ENCODE peak calls at places on chromosomes 1 and 21, in ten cellular contexts. One of them, this sample, is unnamed.

GRCh38 chr1:171716620-171717019 is 25.2 kb downstream of the VAMP4 start:
- DNase-seq in bronchial epithelial cell: peak; percentile 62
- DNase-seq in BJ: no peak
- DNase-seq in sigmoid colon: no peak
- DNase-seq in IMR-90: peak; percentile 25
- DNase-seq in mammary epithelial cell: no peak
- DNase-seq in ascending aorta: no peak
- DNase-seq in B cell: no peak
- DNase-seq in fibroblast of villous mesenchyme: peak; percentile 24
- DNase-seq in A549: no peak
- DNase-seq in this sample: peak; percentile 7

GRCh38 chr1:67869233-67869632 is 36.0 kb upstream of the GNG12 start:
- DNase-seq in bronchial epithelial cell: no peak
- DNase-seq in BJ: no peak
- DNase-seq in sigmoid colon: no peak
- DNase-seq in IMR-90: no peak
- DNase-seq in mammary epithelial cell: no peak
- DNase-seq in ascending aorta: no peak
- DNase-seq in B cell: no peak
- DNase-seq in fibroblast of villous mesenchyme: no peak
- DNase-seq in A549: no peak
- DNase-seq in this sample: no peak

GRCh38 chr1:186244825-186245224 is 130.2 kb downstream of the TPR start:
- DNase-seq in bronchial epithelial cell: no peak
- DNase-seq in BJ: no peak
- DNase-seq in sigmoid colon: no peak
- DNase-seq in IMR-90: no peak
- DNase-seq in mammary epithelial cell: no peak
- DNase-seq in ascending aorta: no peak
- DNase-seq in B cell: no peak
- DNase-seq in fibroblast of villous mesenchyme: no peak
- DNase-seq in A549: peak; percentile 21
- DNase-seq in this sample: no peak

GRCh38 chr1:94276900-94277581 is 39.7 kb upstream of the ARHGAP29 start:
- DNase-seq in bronchial epithelial cell: no peak
- DNase-seq in BJ: no peak
- DNase-seq in sigmoid colon: no peak
- DNase-seq in IMR-90: no peak
- DNase-seq in mammary epithelial cell: no peak
- DNase-seq in ascending aorta: no peak
- DNase-seq in B cell: no peak
- DNase-seq in fibroblast of villous mesenchyme: peak; percentile 68
- DNase-seq in A549: no peak
- DNase-seq in this sample: peak; percentile 89

GRCh38 chr1:55131218-55131617 is 83.9 kb downstream of the USP24 start:
- DNase-seq in bronchial epithelial cell: no peak
- DNase-seq in BJ: no peak
- DNase-seq in sigmoid colon: no peak
- DNase-seq in IMR-90: peak; percentile 70
- DNase-seq in mammary epithelial cell: no peak
- DNase-seq in ascending aorta: no peak
- DNase-seq in B cell: no peak
- DNase-seq in fibroblast of villous mesenchyme: no peak
- DNase-seq in A549: no peak
- DNase-seq in this sample: peak; percentile 33

GRCh38 chr1:164804366-164804765 is 245.4 kb downstream of the PBX1 start:
- DNase-seq in bronchial epithelial cell: no peak
- DNase-seq in BJ: no peak
- DNase-seq in sigmoid colon: no peak
- DNase-seq in IMR-90: peak; percentile 68
- DNase-seq in mammary epithelial cell: no peak
- DNase-seq in ascending aorta: no peak
- DNase-seq in B cell: no peak
- DNase-seq in fibroblast of villous mesenchyme: no peak
- DNase-seq in A549: no peak
- DNase-seq in this sample: peak; percentile 67

GRCh38 chr1:162956922-162957321 is 95.9 kb upstream of the CCDC190 start:
- DNase-seq in bronchial epithelial cell: no peak
- DNase-seq in BJ: peak; percentile 23
- DNase-seq in sigmoid colon: no peak
- DNase-seq in IMR-90: peak; percentile 54
- DNase-seq in mammary epithelial cell: no peak
- DNase-seq in ascending aorta: no peak
- DNase-seq in B cell: no peak
- DNase-seq in fibroblast of villous mesenchyme: peak; percentile 28
- DNase-seq in A549: no peak
- DNase-seq in this sample: peak; percentile 56

GRCh38 chr1:28518000-28518744 is 12.3 kb downstream of the RCC1 start:
- DNase-seq in bronchial epithelial cell: peak; percentile 68
- DNase-seq in BJ: peak; percentile 35
- DNase-seq in sigmoid colon: peak; percentile 95
- DNase-seq in IMR-90: peak; percentile 81
- DNase-seq in mammary epithelial cell: peak; percentile 85
- DNase-seq in ascending aorta: peak; percentile 50
- DNase-seq in B cell: peak; percentile 91
- DNase-seq in fibroblast of villous mesenchyme: peak; percentile 89
- DNase-seq in A549: peak; percentile 86
- DNase-seq in this sample: peak; percentile 85

GRCh38 chr1:53552981-53553733 is 94.0 kb downstream of the DMRTB1 start:
- DNase-seq in bronchial epithelial cell: no peak
- DNase-seq in BJ: no peak
- DNase-seq in sigmoid colon: peak; percentile 32
- DNase-seq in IMR-90: peak; percentile 45
- DNase-seq in mammary epithelial cell: peak; percentile 6
- DNase-seq in ascending aorta: no peak
- DNase-seq in B cell: no peak
- DNase-seq in fibroblast of villous mesenchyme: no peak
- DNase-seq in A549: no peak
- DNase-seq in this sample: no peak

GRCh38 chr1:206975313-206975712 is 5.1 kb upstream of the FCAMR start:
- DNase-seq in bronchial epithelial cell: peak; percentile 17
- DNase-seq in BJ: no peak
- DNase-seq in sigmoid colon: no peak
- DNase-seq in IMR-90: no peak
- DNase-seq in mammary epithelial cell: no peak
- DNase-seq in ascending aorta: no peak
- DNase-seq in B cell: no peak
- DNase-seq in fibroblast of villous mesenchyme: no peak
- DNase-seq in A549: no peak
- DNase-seq in this sample: no peak

GRCh38 chr1:87132664-87133000 is 196.0 kb upstream of the LMO4 start:
- DNase-seq in bronchial epithelial cell: no peak
- DNase-seq in BJ: no peak
- DNase-seq in sigmoid colon: no peak
- DNase-seq in IMR-90: no peak
- DNase-seq in mammary epithelial cell: no peak
- DNase-seq in ascending aorta: no peak
- DNase-seq in B cell: no peak
- DNase-seq in fibroblast of villous mesenchyme: no peak
- DNase-seq in A549: no peak
- DNase-seq in this sample: no peak

GRCh38 chr1:35935989-35936388 is 5.1 kb downstream of the AGO3 start:
- DNase-seq in bronchial epithelial cell: no peak
- DNase-seq in BJ: no peak
- DNase-seq in sigmoid colon: no peak
- DNase-seq in IMR-90: no peak
- DNase-seq in mammary epithelial cell: no peak
- DNase-seq in ascending aorta: no peak
- DNase-seq in B cell: no peak
- DNase-seq in fibroblast of villous mesenchyme: peak; percentile 26
- DNase-seq in A549: no peak
- DNase-seq in this sample: no peak

GRCh38 chr1:228337711-228338520 is 68.7 kb downstream of the TRIM11 start:
- DNase-seq in bronchial epithelial cell: no peak
- DNase-seq in BJ: no peak
- DNase-seq in sigmoid colon: peak; percentile 54
- DNase-seq in IMR-90: no peak
- DNase-seq in mammary epithelial cell: no peak
- DNase-seq in ascending aorta: no peak
- DNase-seq in B cell: no peak
- DNase-seq in fibroblast of villous mesenchyme: no peak
- DNase-seq in A549: no peak
- DNase-seq in this sample: no peak

GRCh38 chr1:10186453-10187319 is 23.7 kb upstream of the KIF1B start:
- DNase-seq in bronchial epithelial cell: no peak
- DNase-seq in BJ: peak; percentile 67
- DNase-seq in sigmoid colon: no peak
- DNase-seq in IMR-90: no peak
- DNase-seq in mammary epithelial cell: no peak
- DNase-seq in ascending aorta: no peak
- DNase-seq in B cell: no peak
- DNase-seq in fibroblast of villous mesenchyme: no peak
- DNase-seq in A549: no peak
- DNase-seq in this sample: no peak

GRCh38 chr1:115982399-115982798 is 6.1 kb downstream of the SLC22A15 start:
- DNase-seq in bronchial epithelial cell: no peak
- DNase-seq in BJ: no peak
- DNase-seq in sigmoid colon: no peak
- DNase-seq in IMR-90: no peak
- DNase-seq in mammary epithelial cell: no peak
- DNase-seq in ascending aorta: no peak
- DNase-seq in B cell: no peak
- DNase-seq in fibroblast of villous mesenchyme: no peak
- DNase-seq in A549: no peak
- DNase-seq in this sample: no peak

GRCh38 chr1:21289700-21290545 is at the start of gene ECE1:
- DNase-seq in bronchial epithelial cell: no peak
- DNase-seq in BJ: no peak
- DNase-seq in sigmoid colon: no peak
- DNase-seq in IMR-90: no peak
- DNase-seq in mammary epithelial cell: no peak
- DNase-seq in ascending aorta: no peak
- DNase-seq in B cell: peak; percentile 77
- DNase-seq in fibroblast of villous mesenchyme: no peak
- DNase-seq in A549: peak; percentile 42
- DNase-seq in this sample: no peak

DNA sequence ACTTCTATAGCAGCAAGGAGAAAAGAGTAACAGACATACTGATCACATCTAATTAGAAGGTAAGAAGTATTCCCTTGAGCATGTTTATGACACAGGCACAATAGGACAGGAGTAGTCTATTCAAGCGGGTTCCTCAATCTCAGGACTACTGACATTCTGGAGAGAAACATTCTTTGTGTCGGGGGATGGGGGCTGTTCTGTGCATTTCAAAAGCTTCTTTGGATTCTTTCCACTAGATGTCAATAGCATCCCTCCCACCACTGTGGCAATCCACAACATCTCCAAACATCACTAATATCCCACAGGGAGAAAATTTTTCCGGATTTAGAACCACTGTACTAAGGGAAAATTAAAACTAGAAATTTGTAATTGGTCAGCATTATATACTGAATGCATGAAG is 56.9 kb downstream of the ADAMTS5 start:
- DNase-seq in bronchial epithelial cell: no peak
- DNase-seq in BJ: no peak
- DNase-seq in sigmoid colon: no peak
- DNase-seq in IMR-90: no peak
- DNase-seq in mammary epithelial cell: no peak
- DNase-seq in ascending aorta: no peak
- DNase-seq in B cell: no peak
- DNase-seq in fibroblast of villous mesenchyme: peak; percentile 33
- DNase-seq in A549: no peak
- DNase-seq in this sample: peak; percentile 70
- TF ChIP-seq CTCF in bronchial epithelial cell: peak; percentile 7
- TF ChIP-seq CTCF in BJ: peak; percentile 15
- TF ChIP-seq CTCF in sigmoid colon: no peak
- TF ChIP-seq CTCF in IMR-90: no peak
- TF ChIP-seq CTCF in mammary epithelial cell: no peak
- TF ChIP-seq CTCF in ascending aorta: no peak
- TF ChIP-seq CTCF in B cell: no peak
- TF ChIP-seq CTCF in fibroblast of villous mesenchyme: peak; percentile 40
- TF ChIP-seq CTCF in A549: no peak
- TF ChIP-seq CTCF in this sample: peak; percentile 61

DNA sequence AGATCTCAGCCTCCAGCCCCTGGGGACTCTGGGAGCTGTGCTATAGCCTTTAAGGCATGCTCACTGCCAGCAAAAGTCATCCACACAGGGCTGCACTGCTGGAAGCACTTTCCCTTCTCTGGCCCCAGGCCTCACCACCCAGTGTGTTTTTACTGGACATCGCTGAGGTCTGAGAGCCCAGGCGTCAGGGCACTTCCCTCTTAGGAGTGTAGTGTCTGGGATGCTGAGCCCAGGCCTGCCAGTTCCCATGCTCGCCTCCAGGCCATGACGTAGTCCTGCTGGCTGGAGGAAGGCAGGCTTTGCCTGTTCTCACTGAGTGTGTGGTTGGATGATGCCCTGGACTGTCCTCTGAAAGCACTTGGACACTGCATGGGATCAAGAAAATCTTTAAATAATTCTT is 101.2 kb downstream of the GDAP2 start:
- DNase-seq in bronchial epithelial cell: no peak
- DNase-seq in BJ: peak; percentile 71
- DNase-seq in sigmoid colon: peak; percentile 89
- DNase-seq in IMR-90: peak; percentile 82
- DNase-seq in mammary epithelial cell: no peak
- DNase-seq in ascending aorta: peak; percentile 70
- DNase-seq in B cell: no peak
- DNase-seq in fibroblast of villous mesenchyme: peak; percentile 80
- DNase-seq in A549: no peak
- DNase-seq in this sample: peak; percentile 82
- TF ChIP-seq CTCF in bronchial epithelial cell: no peak
- TF ChIP-seq CTCF in BJ: no peak
- TF ChIP-seq CTCF in sigmoid colon: no peak
- TF ChIP-seq CTCF in IMR-90: peak; percentile 5
- TF ChIP-seq CTCF in mammary epithelial cell: no peak
- TF ChIP-seq CTCF in ascending aorta: no peak
- TF ChIP-seq CTCF in B cell: no peak
- TF ChIP-seq CTCF in fibroblast of villous mesenchyme: no peak
- TF ChIP-seq CTCF in A549: no peak
- TF ChIP-seq CTCF in this sample: peak; percentile 14

GRCh38 chr1:2330511-2331199 is 60.7 kb downstream of the MORN1 start:
- DNase-seq in bronchial epithelial cell: peak; percentile 17
- DNase-seq in BJ: peak; percentile 74
- DNase-seq in sigmoid colon: peak; percentile 88
- DNase-seq in IMR-90: peak; percentile 80
- DNase-seq in mammary epithelial cell: no peak
- DNase-seq in ascending aorta: no peak
- DNase-seq in B cell: no peak
- DNase-seq in fibroblast of villous mesenchyme: peak; percentile 80
- DNase-seq in A549: no peak
- DNase-seq in this sample: peak; percentile 89
- TF ChIP-seq CTCF in bronchial epithelial cell: no peak
- TF ChIP-seq CTCF in BJ: peak; percentile 35
- TF ChIP-seq CTCF in sigmoid colon: no peak
- TF ChIP-seq CTCF in IMR-90: no peak
- TF ChIP-seq CTCF in mammary epithelial cell: no peak
- TF ChIP-seq CTCF in ascending aorta: no peak
- TF ChIP-seq CTCF in B cell: no peak
- TF ChIP-seq CTCF in fibroblast of villous mesenchyme: peak; percentile 8
- TF ChIP-seq CTCF in A549: no peak
- TF ChIP-seq CTCF in this sample: peak; percentile 16

DNA sequence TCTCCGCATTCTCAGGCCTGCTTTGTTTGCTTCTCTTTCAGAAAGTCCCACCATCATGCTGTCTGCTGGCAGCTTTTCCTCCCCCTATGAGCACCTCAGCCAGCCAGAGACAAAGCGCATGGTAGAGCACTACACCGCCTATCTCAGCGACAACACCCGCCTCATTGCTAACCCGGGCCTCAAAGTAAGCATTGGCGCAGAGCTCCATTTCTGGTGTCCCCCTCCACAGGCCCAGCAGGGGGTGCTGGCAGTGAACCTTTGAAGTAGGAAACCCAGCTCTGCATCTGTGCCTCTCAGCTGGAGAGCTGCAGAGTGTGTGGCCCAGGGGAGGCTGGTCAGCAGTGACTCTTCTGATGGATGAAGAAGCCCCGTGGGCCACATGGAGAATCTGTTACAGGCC is 81.2 kb upstream of the RAVER2 start:
- DNase-seq in bronchial epithelial cell: no peak
- DNase-seq in BJ: no peak
- DNase-seq in sigmoid colon: no peak
- DNase-seq in IMR-90: peak; percentile 7
- DNase-seq in mammary epithelial cell: no peak
- DNase-seq in ascending aorta: no peak
- DNase-seq in B cell: peak; percentile 5
- DNase-seq in fibroblast of villous mesenchyme: no peak
- DNase-seq in A549: peak; percentile 24
- DNase-seq in this sample: peak; percentile 40
- TF ChIP-seq CTCF in bronchial epithelial cell: no peak
- TF ChIP-seq CTCF in BJ: peak; percentile 19
- TF ChIP-seq CTCF in sigmoid colon: no peak
- TF ChIP-seq CTCF in IMR-90: no peak
- TF ChIP-seq CTCF in mammary epithelial cell: peak; percentile 14
- TF ChIP-seq CTCF in ascending aorta: no peak
- TF ChIP-seq CTCF in B cell: no peak
- TF ChIP-seq CTCF in fibroblast of villous mesenchyme: peak; percentile 33
- TF ChIP-seq CTCF in A549: no peak
- TF ChIP-seq CTCF in this sample: peak; percentile 40